ENCODE peak calls at places on chromosomes 7 and 10, in ten cellular contexts. One of them, this sample, is unnamed.
A peak's percentile ranks its signal among the peaks of the same experiment; 100 is the strongest.

GRCh38 chr7:44712012-44712411 is 36.6 kb upstream of the ZMIZ2 start:
- DNase-seq in body of pancreas: peak; percentile 17
- DNase-seq in left ventricle myocardium inferior: no peak
- DNase-seq in heart right ventricle: no peak
- DNase-seq in colonic mucosa: no peak
- DNase-seq in ascending aorta: no peak
- DNase-seq in epithelial cell of esophagus: peak; percentile 35
- DNase-seq in hepatocyte: peak; percentile 50
- DNase-seq in cardiac muscle cell: no peak
- DNase-seq in neural progenitor cell: no peak
- DNase-seq in this sample: peak; percentile 64

GRCh38 chr7:2096692-2097380 is 135.9 kb downstream of the MAD1L1 start:
- DNase-seq in body of pancreas: no peak
- DNase-seq in epithelial cell of esophagus: no peak
- DNase-seq in heart right ventricle: no peak
- DNase-seq in colonic mucosa: no peak
- DNase-seq in cardiac muscle cell: no peak
- DNase-seq in hepatocyte: no peak
- DNase-seq in neural progenitor cell: no peak
- DNase-seq in ascending aorta: no peak
- DNase-seq in left ventricle myocardium inferior: no peak
- DNase-seq in this sample: no peak

GRCh38 chr7:116731019-116731388 is 59.0 kb downstream of the MET start:
- DNase-seq in epithelial cell of esophagus: no peak
- DNase-seq in heart right ventricle: no peak
- DNase-seq in cardiac muscle cell: no peak
- DNase-seq in colonic mucosa: no peak
- DNase-seq in left ventricle myocardium inferior: no peak
- DNase-seq in hepatocyte: no peak
- DNase-seq in body of pancreas: no peak
- DNase-seq in neural progenitor cell: no peak
- DNase-seq in ascending aorta: no peak
- DNase-seq in this sample: no peak

GRCh38 chr10:86782691-86783418 is 26.4 kb downstream of the BMPR1A start:
- DNase-seq in colonic mucosa: no peak
- DNase-seq in heart right ventricle: no peak
- DNase-seq in epithelial cell of esophagus: no peak
- DNase-seq in neural progenitor cell: no peak
- DNase-seq in body of pancreas: no peak
- DNase-seq in ascending aorta: no peak
- DNase-seq in cardiac muscle cell: peak; percentile 60
- DNase-seq in hepatocyte: no peak
- DNase-seq in left ventricle myocardium inferior: no peak
- DNase-seq in this sample: no peak

GRCh38 chr7:103683348-103683747 is 237.3 kb upstream of the SLC26A5 start:
- DNase-seq in ascending aorta: no peak
- DNase-seq in colonic mucosa: no peak
- DNase-seq in neural progenitor cell: no peak
- DNase-seq in heart right ventricle: no peak
- DNase-seq in hepatocyte: no peak
- DNase-seq in epithelial cell of esophagus: no peak
- DNase-seq in cardiac muscle cell: no peak
- DNase-seq in left ventricle myocardium inferior: no peak
- DNase-seq in body of pancreas: no peak
- DNase-seq in this sample: no peak

GRCh38 chr10:101080933-101081546 is 19.3 kb downstream of the KAZALD1 start:
- DNase-seq in cardiac muscle cell: peak; percentile 44
- DNase-seq in colonic mucosa: no peak
- DNase-seq in neural progenitor cell: peak; percentile 70
- DNase-seq in heart right ventricle: no peak
- DNase-seq in left ventricle myocardium inferior: no peak
- DNase-seq in hepatocyte: peak; percentile 49
- DNase-seq in ascending aorta: no peak
- DNase-seq in epithelial cell of esophagus: peak; percentile 53
- DNase-seq in body of pancreas: no peak
- DNase-seq in this sample: no peak

GRCh38 chr10:68271104-68271882 is 39.4 kb upstream of the ATOH7 start:
- DNase-seq in heart right ventricle: no peak
- DNase-seq in left ventricle myocardium inferior: no peak
- DNase-seq in epithelial cell of esophagus: peak; percentile 4
- DNase-seq in body of pancreas: no peak
- DNase-seq in hepatocyte: peak; percentile 39
- DNase-seq in colonic mucosa: no peak
- DNase-seq in ascending aorta: no peak
- DNase-seq in neural progenitor cell: peak; percentile 81
- DNase-seq in cardiac muscle cell: peak; percentile 88
- DNase-seq in this sample: no peak

GRCh38 chr7:151423936-151424335 is 14.1 kb upstream of the WDR86 start:
- DNase-seq in colonic mucosa: no peak
- DNase-seq in left ventricle myocardium inferior: no peak
- DNase-seq in ascending aorta: no peak
- DNase-seq in neural progenitor cell: no peak
- DNase-seq in body of pancreas: no peak
- DNase-seq in hepatocyte: no peak
- DNase-seq in epithelial cell of esophagus: no peak
- DNase-seq in cardiac muscle cell: peak; percentile 32
- DNase-seq in heart right ventricle: no peak
- DNase-seq in this sample: no peak

GRCh38 chr7:100088621-100089457 is at the start of gene COPS6:
- DNase-seq in ascending aorta: peak; percentile 24
- DNase-seq in neural progenitor cell: peak; percentile 91
- DNase-seq in body of pancreas: peak; percentile 82
- DNase-seq in colonic mucosa: peak; percentile 90
- DNase-seq in heart right ventricle: peak; percentile 89
- DNase-seq in hepatocyte: peak; percentile 90
- DNase-seq in cardiac muscle cell: peak; percentile 81
- DNase-seq in epithelial cell of esophagus: peak; percentile 82
- DNase-seq in left ventricle myocardium inferior: peak; percentile 90
- DNase-seq in this sample: peak; percentile 88
- TF ChIP-seq CTCF in ascending aorta: no peak
- TF ChIP-seq CTCF in neural progenitor cell: no peak
- TF ChIP-seq CTCF in body of pancreas: no peak
- TF ChIP-seq CTCF in colonic mucosa: no peak
- TF ChIP-seq CTCF in heart right ventricle: no peak
- TF ChIP-seq CTCF in hepatocyte: no peak
- TF ChIP-seq CTCF in cardiac muscle cell: no peak
- TF ChIP-seq CTCF in epithelial cell of esophagus: no peak
- TF ChIP-seq CTCF in left ventricle myocardium inferior: no peak
- TF ChIP-seq CTCF in this sample: no peak

DNA sequence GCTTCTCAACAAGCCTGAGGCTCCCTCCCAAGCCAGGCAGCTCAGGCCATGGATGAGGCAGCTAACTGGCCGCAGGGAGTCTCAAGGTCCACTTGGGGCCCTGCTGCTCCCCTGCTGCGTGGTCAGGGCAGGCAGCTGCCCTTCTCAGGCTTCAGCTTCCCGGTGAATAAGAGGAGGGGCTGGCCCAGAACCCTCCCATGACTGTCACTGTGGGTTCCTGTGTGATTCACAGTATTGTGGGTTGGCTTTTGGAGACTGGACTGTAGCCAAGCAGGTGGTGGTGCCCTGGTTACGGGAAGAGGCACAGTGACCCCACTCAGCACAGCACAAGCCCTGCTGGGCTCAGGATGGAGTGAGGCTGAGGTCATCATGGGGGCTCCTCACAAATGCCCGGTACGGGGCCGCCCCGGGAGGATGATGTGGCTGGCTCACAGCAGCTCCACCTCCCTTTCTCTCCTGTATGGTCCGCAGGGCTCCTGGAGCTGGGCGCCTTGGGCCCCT is 189.8 kb downstream of the HECW1 start:
- DNase-seq in colonic mucosa: no peak
- DNase-seq in neural progenitor cell: no peak
- DNase-seq in left ventricle myocardium inferior: no peak
- DNase-seq in ascending aorta: no peak
- DNase-seq in cardiac muscle cell: peak; percentile 19
- DNase-seq in hepatocyte: peak; percentile 75
- DNase-seq in body of pancreas: no peak
- DNase-seq in heart right ventricle: no peak
- DNase-seq in epithelial cell of esophagus: peak; percentile 67
- DNase-seq in this sample: peak; percentile 64
- TF ChIP-seq CTCF in colonic mucosa: no peak
- TF ChIP-seq CTCF in neural progenitor cell: no peak
- TF ChIP-seq CTCF in left ventricle myocardium inferior: no peak
- TF ChIP-seq CTCF in ascending aorta: no peak
- TF ChIP-seq CTCF in cardiac muscle cell: no peak
- TF ChIP-seq CTCF in hepatocyte: no peak
- TF ChIP-seq CTCF in body of pancreas: no peak
- TF ChIP-seq CTCF in heart right ventricle: no peak
- TF ChIP-seq CTCF in epithelial cell of esophagus: no peak
- TF ChIP-seq CTCF in this sample: no peak

GRCh38 chr10:99913831-99914235 is 95.9 kb downstream of the DNMBP start:
- DNase-seq in left ventricle myocardium inferior: no peak
- DNase-seq in ascending aorta: no peak
- DNase-seq in heart right ventricle: no peak
- DNase-seq in cardiac muscle cell: no peak
- DNase-seq in neural progenitor cell: peak; percentile 96
- DNase-seq in colonic mucosa: peak; percentile 60
- DNase-seq in epithelial cell of esophagus: peak; percentile 39
- DNase-seq in hepatocyte: peak; percentile 45
- DNase-seq in body of pancreas: peak; percentile 80
- DNase-seq in this sample: no peak
- TF ChIP-seq CTCF in left ventricle myocardium inferior: no peak
- TF ChIP-seq CTCF in ascending aorta: no peak
- TF ChIP-seq CTCF in heart right ventricle: no peak
- TF ChIP-seq CTCF in cardiac muscle cell: no peak
- TF ChIP-seq CTCF in neural progenitor cell: peak; percentile 66
- TF ChIP-seq CTCF in colonic mucosa: peak; percentile 18
- TF ChIP-seq CTCF in epithelial cell of esophagus: peak; percentile 35
- TF ChIP-seq CTCF in hepatocyte: peak; percentile 31
- TF ChIP-seq CTCF in body of pancreas: no peak
- TF ChIP-seq CTCF in this sample: no peak

DNA sequence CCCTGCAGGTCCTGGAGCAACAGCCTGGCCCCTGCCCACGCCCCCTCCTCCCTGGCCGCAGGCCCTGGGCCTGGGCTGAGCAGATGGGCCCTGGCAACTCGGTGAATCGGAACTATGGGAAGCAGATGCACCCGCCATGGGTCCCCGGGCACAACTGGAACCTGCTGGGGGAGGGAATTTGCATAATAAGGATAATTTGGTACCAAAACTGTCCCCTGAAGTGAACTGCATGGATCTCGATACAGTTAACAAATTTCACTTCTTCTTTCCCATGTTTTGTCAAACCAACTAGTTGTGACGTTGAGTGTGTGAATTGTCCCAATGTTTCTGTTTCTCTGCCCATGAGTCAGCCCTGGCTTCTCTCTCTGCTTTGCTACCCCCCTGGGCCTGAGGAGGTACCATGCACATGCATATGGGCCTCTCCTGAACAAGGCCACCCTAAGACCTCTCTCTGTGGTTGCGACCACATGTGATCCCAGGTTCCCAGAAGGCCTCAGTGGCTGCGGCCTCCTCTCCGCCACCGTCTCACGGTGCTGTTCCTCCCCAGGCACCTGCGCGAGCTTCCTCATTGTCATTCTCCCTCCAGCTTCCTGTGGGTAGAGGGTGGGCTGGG is 40.2 kb downstream of the FIGNL1 start:
- DNase-seq in body of pancreas: no peak
- DNase-seq in left ventricle myocardium inferior: no peak
- DNase-seq in colonic mucosa: no peak
- DNase-seq in neural progenitor cell: no peak
- DNase-seq in ascending aorta: no peak
- DNase-seq in cardiac muscle cell: no peak
- DNase-seq in hepatocyte: no peak
- DNase-seq in epithelial cell of esophagus: no peak
- DNase-seq in heart right ventricle: no peak
- DNase-seq in this sample: no peak
- TF ChIP-seq CTCF in body of pancreas: no peak
- TF ChIP-seq CTCF in left ventricle myocardium inferior: no peak
- TF ChIP-seq CTCF in colonic mucosa: no peak
- TF ChIP-seq CTCF in neural progenitor cell: no peak
- TF ChIP-seq CTCF in ascending aorta: no peak
- TF ChIP-seq CTCF in cardiac muscle cell: no peak
- TF ChIP-seq CTCF in hepatocyte: no peak
- TF ChIP-seq CTCF in epithelial cell of esophagus: no peak
- TF ChIP-seq CTCF in heart right ventricle: no peak
- TF ChIP-seq CTCF in this sample: no peak

GRCh38 chr10:89853796-89854195 is 152.4 kb downstream of the KIF20B start:
- DNase-seq in body of pancreas: no peak
- DNase-seq in left ventricle myocardium inferior: no peak
- DNase-seq in ascending aorta: no peak
- DNase-seq in cardiac muscle cell: no peak
- DNase-seq in colonic mucosa: no peak
- DNase-seq in epithelial cell of esophagus: no peak
- DNase-seq in neural progenitor cell: peak; percentile 55
- DNase-seq in heart right ventricle: no peak
- DNase-seq in hepatocyte: no peak
- DNase-seq in this sample: no peak

GRCh38 chr10:89857399-89857798 is 156.0 kb downstream of the KIF20B start:
- DNase-seq in ascending aorta: no peak
- DNase-seq in body of pancreas: no peak
- DNase-seq in cardiac muscle cell: no peak
- DNase-seq in epithelial cell of esophagus: no peak
- DNase-seq in hepatocyte: no peak
- DNase-seq in heart right ventricle: no peak
- DNase-seq in colonic mucosa: no peak
- DNase-seq in left ventricle myocardium inferior: no peak
- DNase-seq in neural progenitor cell: no peak
- DNase-seq in this sample: no peak

DNA sequence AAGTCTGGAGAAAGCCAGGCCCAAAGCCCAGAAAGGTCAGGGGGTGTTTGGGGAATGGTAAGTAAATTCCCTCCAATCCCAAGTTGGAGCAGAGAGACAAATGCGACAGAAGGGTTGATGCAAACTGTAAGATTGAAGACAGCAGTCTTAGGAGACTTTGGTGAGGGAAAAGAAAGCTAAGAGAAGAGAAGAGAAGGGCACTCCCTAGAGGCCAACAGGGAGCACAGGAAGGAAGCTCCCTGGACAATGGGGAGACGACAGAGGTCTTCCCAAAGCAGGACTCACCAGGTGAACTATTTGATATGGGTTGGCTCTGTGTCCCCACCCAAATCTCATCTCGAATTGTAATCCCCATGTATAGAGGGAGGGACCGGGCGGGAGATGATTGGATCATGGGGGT is 151.5 kb downstream of the KIF20B start:
- DNase-seq in body of pancreas: no peak
- DNase-seq in ascending aorta: no peak
- DNase-seq in colonic mucosa: no peak
- DNase-seq in cardiac muscle cell: no peak
- DNase-seq in neural progenitor cell: no peak
- DNase-seq in heart right ventricle: no peak
- DNase-seq in epithelial cell of esophagus: no peak
- DNase-seq in left ventricle myocardium inferior: no peak
- DNase-seq in hepatocyte: no peak
- DNase-seq in this sample: no peak
- TF ChIP-seq CTCF in body of pancreas: no peak
- TF ChIP-seq CTCF in ascending aorta: no peak
- TF ChIP-seq CTCF in colonic mucosa: no peak
- TF ChIP-seq CTCF in cardiac muscle cell: no peak
- TF ChIP-seq CTCF in neural progenitor cell: peak; percentile 10
- TF ChIP-seq CTCF in heart right ventricle: no peak
- TF ChIP-seq CTCF in epithelial cell of esophagus: no peak
- TF ChIP-seq CTCF in left ventricle myocardium inferior: no peak
- TF ChIP-seq CTCF in hepatocyte: no peak
- TF ChIP-seq CTCF in this sample: no peak

GRCh38 chr7:142153400-142153799 is 41.9 kb downstream of the MGAM2 start:
- DNase-seq in cardiac muscle cell: no peak
- DNase-seq in body of pancreas: peak; percentile 47
- DNase-seq in epithelial cell of esophagus: peak; percentile 46
- DNase-seq in colonic mucosa: no peak
- DNase-seq in heart right ventricle: no peak
- DNase-seq in ascending aorta: no peak
- DNase-seq in hepatocyte: peak; percentile 45
- DNase-seq in left ventricle myocardium inferior: no peak
- DNase-seq in neural progenitor cell: peak; percentile 34
- DNase-seq in this sample: peak; percentile 10
- TF ChIP-seq CTCF in cardiac muscle cell: no peak
- TF ChIP-seq CTCF in body of pancreas: no peak
- TF ChIP-seq CTCF in epithelial cell of esophagus: peak; percentile 64
- TF ChIP-seq CTCF in colonic mucosa: no peak
- TF ChIP-seq CTCF in heart right ventricle: no peak
- TF ChIP-seq CTCF in ascending aorta: no peak
- TF ChIP-seq CTCF in hepatocyte: peak; percentile 41
- TF ChIP-seq CTCF in left ventricle myocardium inferior: no peak
- TF ChIP-seq CTCF in neural progenitor cell: peak; percentile 46
- TF ChIP-seq CTCF in this sample: no peak